ENCODE peak calls at places on chromosomes 13 and 19, in four cellular contexts. One of them, this sample, is unnamed.

GRCh38 chr19:37905936-37906867 is at the start of gene WDR87:
- DNase-seq in GM12878: no peak
- DNase-seq in K562: peak
- DNase-seq in HepG2: peak
- DNase-seq in this sample: peak

GRCh38 chr13:75738841-75739240 is 102.7 kb downstream of the LMO7 start:
- DNase-seq in GM12878: no peak
- DNase-seq in K562: no peak
- DNase-seq in HepG2: no peak
- DNase-seq in this sample: no peak

GRCh38 chr19:50718255-50719118 is 1.1 kb downstream of the SHANK1 start:
- DNase-seq in GM12878: no peak
- DNase-seq in K562: no peak
- DNase-seq in HepG2: no peak
- DNase-seq in this sample: no peak

GRCh38 chr13:43245374-43245964 is 222.1 kb downstream of the DNAJC15 start:
- DNase-seq in GM12878: no peak
- DNase-seq in K562: no peak
- DNase-seq in HepG2: no peak
- DNase-seq in this sample: no peak

GRCh38 chr13:21637296-21637695 is 33.3 kb upstream of the MICU2 start:
- DNase-seq in GM12878: no peak
- DNase-seq in K562: peak
- DNase-seq in HepG2: peak
- DNase-seq in this sample: no peak

GRCh38 chr13:94233401-94233800 is 246.1 kb downstream of the DCT start:
- DNase-seq in GM12878: no peak
- DNase-seq in K562: no peak
- DNase-seq in HepG2: no peak
- DNase-seq in this sample: no peak

GRCh38 chr13:44271915-44272341 is 101.7 kb upstream of the SERP2 start:
- DNase-seq in GM12878: no peak
- DNase-seq in K562: no peak
- DNase-seq in HepG2: no peak
- DNase-seq in this sample: no peak

GRCh38 chr19:33133438-33134031 is 1.6 kb downstream of the WDR88 start:
- DNase-seq in GM12878: no peak
- DNase-seq in K562: peak
- DNase-seq in HepG2: peak
- DNase-seq in this sample: peak

GRCh38 chr19:46049597-46049996 is 8.8 kb upstream of the IGFL4 start:
- DNase-seq in GM12878: no peak
- DNase-seq in K562: no peak
- DNase-seq in HepG2: no peak
- DNase-seq in this sample: peak

GRCh38 chr13:108897955-108898354 is 268.5 kb downstream of the MYO16 start:
- DNase-seq in GM12878: no peak
- DNase-seq in K562: no peak
- DNase-seq in HepG2: no peak
- DNase-seq in this sample: no peak

GRCh38 chr19:29479941-29480340 is 45.9 kb upstream of the VSTM2B start:
- DNase-seq in GM12878: no peak
- DNase-seq in K562: no peak
- DNase-seq in HepG2: no peak
- DNase-seq in this sample: no peak

GRCh38 chr13:67238277-67238859 is 8.2 kb upstream of the PCDH9 start:
- DNase-seq in GM12878: no peak
- DNase-seq in K562: peak
- DNase-seq in HepG2: peak
- DNase-seq in this sample: no peak

GRCh38 chr19:35856546-35857149 is at the start of gene KIRREL2:
- DNase-seq in GM12878: no peak
- DNase-seq in K562: no peak
- DNase-seq in HepG2: no peak
- DNase-seq in this sample: peak

GRCh38 chr19:49542446-49542845 is 14.6 kb downstream of the RCN3 start:
- DNase-seq in GM12878: no peak
- DNase-seq in K562: no peak
- DNase-seq in HepG2: no peak
- DNase-seq in this sample: no peak

GRCh38 chr19:1065606-1066109 is 1.3 kb upstream of the ARHGAP45 start:
- DNase-seq in GM12878: no peak
- DNase-seq in K562: no peak
- DNase-seq in HepG2: no peak
- DNase-seq in this sample: no peak

GRCh38 chr19:1067341-1068103 is 555 bp downstream of the ARHGAP45 start:
- DNase-seq in GM12878: no peak
- DNase-seq in K562: peak
- DNase-seq in HepG2: no peak
- DNase-seq in this sample: no peak

GRCh38 chr19:1068111-1069001 is 1.4 kb downstream of the ARHGAP45 start:
- DNase-seq in GM12878: no peak
- DNase-seq in K562: no peak
- DNase-seq in HepG2: no peak
- DNase-seq in this sample: no peak

GRCh38 chr19:1066251-1066747 is 668 bp upstream of the ARHGAP45 start:
- DNase-seq in GM12878: no peak
- DNase-seq in K562: no peak
- DNase-seq in HepG2: peak
- DNase-seq in this sample: no peak

DNA sequence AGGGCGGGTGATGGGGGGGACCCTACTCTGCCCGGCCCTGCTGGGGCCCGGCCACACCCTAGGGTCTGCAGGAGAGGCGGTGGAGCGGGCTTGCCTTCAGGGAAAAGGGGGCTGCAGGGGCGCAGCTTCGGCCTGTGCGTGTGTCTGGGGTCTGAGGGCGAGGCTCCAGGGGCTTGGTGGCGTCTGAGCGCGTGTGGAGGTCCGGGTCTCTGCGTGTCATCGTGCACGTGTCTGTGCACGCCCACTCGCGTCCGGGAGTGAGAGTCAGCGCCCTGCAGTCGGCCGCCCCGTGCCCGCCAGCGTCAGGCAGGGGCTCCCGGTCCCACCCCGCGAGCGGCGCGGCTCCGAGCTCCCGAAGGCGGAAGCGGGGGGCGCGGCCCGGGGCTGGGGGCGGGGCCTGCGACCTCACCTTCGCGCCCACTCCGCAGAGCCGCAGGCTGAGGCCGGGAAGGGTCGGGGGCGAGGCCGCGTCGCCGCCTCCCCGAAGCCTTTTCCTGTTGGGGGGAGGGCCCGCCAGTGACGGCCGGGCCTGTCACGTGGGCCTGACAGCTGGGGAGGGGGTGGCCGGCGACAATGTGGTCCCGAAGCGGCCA is at the start of gene ARHGAP45:
- DNase-seq in GM12878: no peak
- DNase-seq in K562: peak
- DNase-seq in HepG2: no peak
- DNase-seq in this sample: peak
- TF ChIP-seq CREB1 in GM12878: peak
- TF ChIP-seq CREB1 in K562: peak
- TF ChIP-seq CREB1 in HepG2: no peak
- TF ChIP-seq CREB1 in this sample: no peak

GRCh38 chr19:42150940-42151339 is 18.7 kb upstream of the POU2F2 start:
- DNase-seq in GM12878: no peak
- DNase-seq in K562: no peak
- DNase-seq in HepG2: no peak
- DNase-seq in this sample: peak
- TF ChIP-seq ESRRA in GM12878: no peak
- TF ChIP-seq ESRRA in K562: no peak
- TF ChIP-seq ESRRA in HepG2: no peak
- TF ChIP-seq ESRRA in this sample: no peak

GRCh38 chr13:32261567-32261966 is 53.6 kb downstream of the ZAR1L start:
- DNase-seq in GM12878: no peak
- DNase-seq in K562: peak
- DNase-seq in HepG2: no peak
- DNase-seq in this sample: no peak
- TF ChIP-seq CREB1 in GM12878: no peak
- TF ChIP-seq CREB1 in K562: no peak
- TF ChIP-seq CREB1 in HepG2: no peak
- TF ChIP-seq CREB1 in this sample: no peak

GRCh38 chr13:51838235-51838846 is 6.6 kb downstream of the TMEM272 start:
- DNase-seq in GM12878: no peak
- DNase-seq in K562: no peak
- DNase-seq in HepG2: no peak
- DNase-seq in this sample: no peak

GRCh38 chr13:51834581-51835158 is 10.3 kb downstream of the TMEM272 start:
- DNase-seq in GM12878: no peak
- DNase-seq in K562: no peak
- DNase-seq in HepG2: no peak
- DNase-seq in this sample: no peak

GRCh38 chr13:51839711-51840110 is 5.3 kb downstream of the TMEM272 start:
- DNase-seq in GM12878: no peak
- DNase-seq in K562: no peak
- DNase-seq in HepG2: no peak
- DNase-seq in this sample: no peak

GRCh38 chr13:51833980-51834379 is 11.0 kb downstream of the TMEM272 start:
- DNase-seq in GM12878: no peak
- DNase-seq in K562: no peak
- DNase-seq in HepG2: no peak
- DNase-seq in this sample: no peak

GRCh38 chr13:51837016-51837415 is 8.0 kb downstream of the TMEM272 start:
- DNase-seq in GM12878: no peak
- DNase-seq in K562: no peak
- DNase-seq in HepG2: no peak
- DNase-seq in this sample: no peak
- TF ChIP-seq ESRRA in GM12878: no peak
- TF ChIP-seq ESRRA in K562: no peak
- TF ChIP-seq ESRRA in HepG2: no peak
- TF ChIP-seq ESRRA in this sample: no peak

DNA sequence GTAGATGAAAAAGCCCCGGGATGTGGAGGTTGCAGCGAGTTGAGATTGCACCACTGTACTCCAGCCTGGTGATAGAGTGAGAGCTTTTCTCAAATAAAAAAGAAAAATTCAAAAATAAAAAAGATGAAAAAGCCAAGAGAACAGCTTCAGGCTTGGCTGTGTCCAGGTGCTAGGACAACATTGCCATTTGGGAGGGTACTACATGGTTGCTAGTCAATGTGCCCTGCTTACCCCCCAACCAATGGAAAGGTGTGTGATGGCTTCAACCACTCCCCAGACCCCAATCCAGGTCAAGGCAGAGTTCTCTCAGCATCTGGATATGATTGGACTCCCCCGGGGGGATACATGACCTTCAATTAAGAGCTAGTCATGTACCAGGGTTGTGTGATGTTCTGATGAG is 2.3 kb upstream of the ANKLE1 start:
- DNase-seq in GM12878: no peak
- DNase-seq in K562: no peak
- DNase-seq in HepG2: no peak
- DNase-seq in this sample: no peak
- TF ChIP-seq CREB1 in GM12878: no peak
- TF ChIP-seq CREB1 in K562: no peak
- TF ChIP-seq CREB1 in HepG2: no peak
- TF ChIP-seq CREB1 in this sample: no peak

GRCh38 chr19:7849631-7850428 is 19.8 kb downstream of the EVI5L start:
- DNase-seq in GM12878: no peak
- DNase-seq in K562: no peak
- DNase-seq in HepG2: no peak
- DNase-seq in this sample: no peak
- TF ChIP-seq ESRRA in GM12878: no peak
- TF ChIP-seq ESRRA in K562: no peak
- TF ChIP-seq ESRRA in HepG2: no peak
- TF ChIP-seq ESRRA in this sample: no peak

GRCh38 chr19:47094557-47095517 is 18.7 kb downstream of the ZC3H4 start:
- DNase-seq in GM12878: no peak
- DNase-seq in K562: no peak
- DNase-seq in HepG2: peak
- DNase-seq in this sample: no peak
- TF ChIP-seq CREB1 in GM12878: no peak
- TF ChIP-seq CREB1 in K562: no peak
- TF ChIP-seq CREB1 in HepG2: no peak
- TF ChIP-seq CREB1 in this sample: no peak

GRCh38 chr19:6012416-6013170 is 34.7 kb upstream of the RANBP3 start:
- DNase-seq in GM12878: no peak
- DNase-seq in K562: no peak
- DNase-seq in HepG2: no peak
- DNase-seq in this sample: no peak
- TF ChIP-seq ESRRA in GM12878: no peak
- TF ChIP-seq ESRRA in K562: no peak
- TF ChIP-seq ESRRA in HepG2: no peak
- TF ChIP-seq ESRRA in this sample: no peak